ENCODE peak calls at places on chromosomes 12 and 14, in six cellular contexts. R is pancreas, W is mucosa of descending colon, V is tibial artery, S is hepatocyte, O is brain microvascular endothelial cell. A is an unnamed sample.

GRCh38 chr12:25591132-25591531 is 38.0 kb upstream of the LMNTD1 start:
- DNase-seq in R (no peak), W (no peak), V (no peak), S (no peak), O (no peak), A (peak; percentile 87)

GRCh38 chr12:17470460-17470859 is 619.5 kb downstream of the RERGL start:
- DNase-seq in R (no peak), W (no peak), V (no peak), S (no peak), O (no peak), A (no peak)

GRCh38 chr14:23153891-23154796 is 29.3 kb downstream of the SLC7A8 start:
- DNase-seq in R (peak; percentile 93), W (peak; percentile 85), V (peak; percentile 97), S (peak; percentile 74), O (peak; percentile 13), A (peak; percentile 85)

GRCh38 chr12:94874986-94875312 is 128.5 kb downstream of the NDUFA12 start:
- DNase-seq in R (no peak), W (no peak), V (no peak), S (no peak), O (no peak), A (no peak)

GRCh38 chr12:88638956-88639355 is 58.7 kb upstream of the KITLG start:
- DNase-seq in R (no peak), W (no peak), V (no peak), S (no peak), O (no peak), A (no peak)

GRCh38 chr14:94394594-94395305 is 6.3 kb upstream of the SERPINA1 start:
- DNase-seq in R (no peak), W (no peak), V (peak; percentile 70), S (peak; percentile 31), O (peak; percentile 14), A (no peak)

GRCh38 chr14:100586520-100587247 is 533 bp downstream of the BEGAIN start:
- DNase-seq in R (no peak), W (peak; percentile 75), V (no peak), S (peak; percentile 48), O (no peak), A (peak; percentile 67)

GRCh38 chr12:108884116-108885012 is 4.5 kb downstream of the DAO start:
- DNase-seq in R (peak; percentile 54), W (peak; percentile 61), V (peak; percentile 31), S (peak; percentile 38), O (peak; percentile 25), A (peak; percentile 93)

GRCh38 chr12:116855744-116856470 is 25.3 kb downstream of the HRK start:
- DNase-seq in R (no peak), W (peak; percentile 72), V (no peak), S (no peak), O (no peak), A (no peak)

GRCh38 chr12:124392271-124392990 is 97.5 kb downstream of the RFLNA start:
- DNase-seq in R (peak; percentile 64), W (peak; percentile 61), V (peak; percentile 51), S (no peak), O (peak; percentile 79), A (peak; percentile 94)

GRCh38 chr14:68466491-68466977 is 326.3 kb downstream of the ZFP36L1 start:
- DNase-seq in R (no peak), W (no peak), V (peak; percentile 31), S (peak; percentile 57), O (peak; percentile 79), A (no peak)

GRCh38 chr12:124523071-124523470 is 44.3 kb downstream of the NCOR2 start:
- DNase-seq in R (no peak), W (no peak), V (no peak), S (no peak), O (no peak), A (no peak)

GRCh38 chr12:76685246-76685678 is 78.7 kb upstream of the ZDHHC17 start:
- DNase-seq in R (no peak), W (peak; percentile 27), V (no peak), S (peak; percentile 19), O (peak; percentile 28), A (peak; percentile 87)

GRCh38 chr14:100955201-100955600 is 51.7 kb upstream of the RTL1 start:
- DNase-seq in R (no peak), W (no peak), V (no peak), S (no peak), O (peak; percentile 66), A (no peak)

GRCh38 chr12:115388139-115388538 is 704.2 kb upstream of the TBX3 start:
- DNase-seq in R (no peak), W (no peak), V (no peak), S (no peak), O (no peak), A (no peak)

GRCh38 chr12:32903318-32903717 is 6.7 kb upstream of the PKP2 start:
- DNase-seq in R (no peak), W (no peak), V (no peak), S (no peak), O (no peak), A (no peak)

GRCh38 chr12:78802593-78802992 is 62.0 kb upstream of the SYT1 start:
- DNase-seq in R (no peak), W (no peak), V (no peak), S (peak; percentile 19), O (peak; percentile 90), A (no peak)

GRCh38 chr12:102913453-102914226 is 3.4 kb downstream of the PAH start:
- DNase-seq in R (no peak), W (no peak), V (no peak), S (no peak), O (no peak), A (no peak)

GRCh38 chr14:100640481-100641273 is 53.5 kb upstream of the BEGAIN start:
- DNase-seq in R (no peak), W (peak; percentile 59), V (no peak), S (no peak), O (peak; percentile 78), A (no peak)

GRCh38 chr12:118526255-118527095 is 150.1 kb downstream of the SUDS3 start:
- DNase-seq in R (no peak), W (no peak), V (no peak), S (no peak), O (no peak), A (no peak)

GRCh38 chr12:120734210-120734609 is 8.6 kb downstream of the ACADS start:
- DNase-seq in R (no peak), W (no peak), V (no peak), S (no peak), O (no peak), A (no peak)

GRCh38 chr14:77691259-77691658 is 16.6 kb downstream of the ALKBH1 start:
- DNase-seq in R (no peak), W (no peak), V (no peak), S (no peak), O (no peak), A (no peak)
- H3K36me3 ChIP-seq in R (peaks cover 5% of the 10 kb centered on the region), W (no peaks in the 10 kb centered on the region), V (peaks cover 27% of the 10 kb centered on the region), S (no peaks in the 10 kb centered on the region), O (peaks cover 8% of the 10 kb centered on the region), A (peaks cover 53% of the 10 kb centered on the region)

GRCh38 chr12:110656071-110656655 is 32.8 kb downstream of the HVCN1 start:
- DNase-seq in R (no peak), W (no peak), V (no peak), S (no peak), O (no peak), A (no peak)
- H3K36me3 ChIP-seq in R (no peaks in the 10 kb centered on the region), W (no peaks in the 10 kb centered on the region), V (no peaks in the 10 kb centered on the region), S (no peaks in the 10 kb centered on the region), O (no peaks in the 10 kb centered on the region), A (no peaks in the 10 kb centered on the region)

DNA sequence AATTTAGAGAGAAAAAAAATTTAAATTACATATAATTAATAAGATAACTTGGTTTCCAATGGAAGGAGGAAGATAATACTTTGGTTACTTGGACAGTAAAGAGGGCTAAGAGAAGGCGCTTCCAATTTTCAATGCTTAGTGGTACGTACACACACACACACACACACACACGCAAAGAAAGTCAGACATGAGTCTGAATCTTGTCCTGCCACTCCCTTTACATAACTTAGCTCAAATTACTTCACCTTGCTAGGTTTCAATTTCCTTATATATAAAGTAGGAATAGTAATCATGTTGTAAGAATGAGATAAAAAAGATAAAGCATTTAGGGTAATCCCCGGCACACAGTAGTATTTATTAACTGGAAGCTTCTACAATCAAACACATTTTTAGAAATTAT is 39.7 kb upstream of the VCPKMT start:
- DNase-seq in R (no peak), W (no peak), V (no peak), S (no peak), O (no peak), A (no peak)
- H3K36me3 ChIP-seq in R (no peaks in the 10 kb centered on the region), W (no peaks in the 10 kb centered on the region), V (peaks cover 43% of the 10 kb centered on the region), S (no peaks in the 10 kb centered on the region), O (peaks cover 10% of the 10 kb centered on the region), A (peaks cover 41% of the 10 kb centered on the region)

DNA sequence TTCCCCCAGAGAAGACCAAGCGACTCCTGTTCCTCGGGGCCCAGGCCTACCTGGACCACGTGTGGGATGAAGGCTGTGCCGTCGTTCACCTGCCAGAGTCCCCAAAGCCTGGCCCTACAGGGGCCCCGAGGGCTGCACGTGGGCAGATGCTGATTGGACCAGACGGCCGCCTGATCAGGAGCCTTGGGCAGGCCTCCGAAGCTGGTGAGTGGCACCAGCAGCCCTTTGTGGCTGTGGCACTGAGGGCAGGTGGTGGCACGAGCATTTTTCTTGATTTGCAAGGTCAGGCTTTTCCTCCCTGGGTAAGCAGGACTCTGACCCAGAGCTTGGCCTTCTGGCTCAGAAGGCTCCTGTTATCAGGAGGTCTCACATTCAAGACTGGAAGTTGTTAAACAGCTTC is 2.7 kb downstream of the SIVA1 start:
- DNase-seq in R (peak; percentile 76), W (no peak), V (no peak), S (no peak), O (no peak), A (no peak)
- H3K36me3 ChIP-seq in R (no peaks in the 10 kb centered on the region), W (no peaks in the 10 kb centered on the region), V (peaks cover 43% of the 10 kb centered on the region), S (no peaks in the 10 kb centered on the region), O (peaks cover 24% of the 10 kb centered on the region), A (peaks cover 45% of the 10 kb centered on the region)

GRCh38 chr14:50113381-50113811 is 3.0 kb downstream of the VCPKMT start:
- DNase-seq in R (no peak), W (no peak), V (no peak), S (no peak), O (no peak), A (no peak)
- H3K36me3 ChIP-seq in R (no peaks in the 10 kb centered on the region), W (peaks cover 14% of the 10 kb centered on the region), V (peaks cover 27% of the 10 kb centered on the region), S (no peaks in the 10 kb centered on the region), O (peaks cover 36% of the 10 kb centered on the region), A (peaks cover 68% of the 10 kb centered on the region)

GRCh38 chr14:91273885-91274273 is 29.4 kb upstream of the GPR68 start:
- DNase-seq in R (no peak), W (no peak), V (no peak), S (no peak), O (no peak), A (no peak)

GRCh38 chr14:91274796-91275195 is 30.3 kb upstream of the GPR68 start:
- DNase-seq in R (no peak), W (no peak), V (no peak), S (no peak), O (no peak), A (no peak)

GRCh38 chr14:91272341-91273272 is 28.1 kb upstream of the GPR68 start:
- DNase-seq in R (no peak), W (no peak), V (no peak), S (no peak), O (no peak), A (no peak)

GRCh38 chr14:91271639-91272038 is 27.1 kb upstream of the GPR68 start:
- DNase-seq in R (no peak), W (no peak), V (no peak), S (no peak), O (no peak), A (no peak)

GRCh38 chr14:91273273-91273884 is 28.9 kb upstream of the GPR68 start:
- DNase-seq in R (no peak), W (no peak), V (no peak), S (no peak), O (no peak), A (no peak)
- H3K36me3 ChIP-seq in R (no peaks in the 10 kb centered on the region), W (peaks cover 4% of the 10 kb centered on the region), V (no peaks in the 10 kb centered on the region), S (no peaks in the 10 kb centered on the region), O (no peaks in the 10 kb centered on the region), A (peaks cover 24% of the 10 kb centered on the region)

GRCh38 chr12:132488127-132489077 is 1.5 kb upstream of the FBRSL1 start:
- DNase-seq in R (peak; percentile 58), W (peak; percentile 72), V (peak; percentile 48), S (no peak), O (no peak), A (no peak)
- H3K36me3 ChIP-seq in R (no peaks in the 10 kb centered on the region), W (no peaks in the 10 kb centered on the region), V (no peaks in the 10 kb centered on the region), S (no peaks in the 10 kb centered on the region), O (no peaks in the 10 kb centered on the region), A (no peaks in the 10 kb centered on the region)

A was measured in endodermal cell.